ENCODE peak calls at places on chromosomes 7 and 10, in seven cellular contexts. Y is colonic mucosa, F is brain microvascular endothelial cell, G is PC-9, T is uterus, B is thyroid gland, Z is RWPE1. P is an unnamed sample.

GRCh38 chr7:158353606-158354570 is 233.7 kb downstream of the PTPRN2 start:
- DNase-seq in Y (peak), F (peak), G (peak), T (no peak), B (no peak), Z (peak), P (no peak)

GRCh38 chr10:79184141-79184625 is 115.4 kb downstream of the ZMIZ1 start:
- DNase-seq in Y (peak), F (peak), G (peak), T (no peak), B (peak), Z (peak), P (peak)

GRCh38 chr7:20393021-20394015 is 62.6 kb downstream of the ITGB8 start:
- DNase-seq in Y (no peak), F (no peak), G (no peak), T (no peak), B (no peak), Z (no peak), P (no peak)

GRCh38 chr10:62894156-62894555 is 78.0 kb upstream of the EGR2 start:
- DNase-seq in Y (no peak), F (no peak), G (no peak), T (no peak), B (peak), Z (no peak), P (no peak)

GRCh38 chr10:115953983-115954382 is 319.0 kb downstream of the GFRA1 start:
- DNase-seq in Y (no peak), F (no peak), G (no peak), T (no peak), B (no peak), Z (no peak), P (no peak)

GRCh38 chr10:1602037-1602471 is 135.3 kb downstream of the ADARB2 start:
- DNase-seq in Y (no peak), F (no peak), G (no peak), T (no peak), B (no peak), Z (no peak), P (no peak)

GRCh38 chr7:74174606-74175082 is 488 bp downstream of the EIF4H start:
- DNase-seq in Y (peak), F (peak), G (no peak), T (peak), B (peak), Z (peak), P (peak)

GRCh38 chr7:36289833-36290661 is 99.6 kb upstream of the ANLN start:
- DNase-seq in Y (peak), F (no peak), G (peak), T (no peak), B (no peak), Z (no peak), P (no peak)

GRCh38 chr7:127905491-127906330 is 125.5 kb downstream of the LRRC4 start:
- DNase-seq in Y (no peak), F (peak), G (no peak), T (no peak), B (no peak), Z (peak), P (peak)

GRCh38 chr7:17991866-17992648 is 35.6 kb downstream of the PRPS1L1 start:
- DNase-seq in Y (peak), F (no peak), G (no peak), T (no peak), B (no peak), Z (no peak), P (no peak)

GRCh38 chr7:27641576-27642230 is 21.0 kb downstream of the HIBADH start:
- DNase-seq in Y (no peak), F (peak), G (no peak), T (no peak), B (no peak), Z (peak), P (no peak)

GRCh38 chr7:36514289-36515243 is 124.9 kb downstream of the ANLN start:
- DNase-seq in Y (no peak), F (no peak), G (no peak), T (no peak), B (no peak), Z (no peak), P (no peak)

GRCh38 chr7:15780271-15780670 is 93.8 kb upstream of the MEOX2 start:
- DNase-seq in Y (no peak), F (peak), G (peak), T (no peak), B (no peak), Z (no peak), P (peak)

GRCh38 chr7:23293500-23294073 is 5.6 kb upstream of the MALSU1 start:
- DNase-seq in Y (no peak), F (no peak), G (no peak), T (no peak), B (no peak), Z (no peak), P (no peak)

GRCh38 chr10:11687357-11687771 is 54.8 kb upstream of the ECHDC3 start:
- DNase-seq in Y (no peak), F (no peak), G (peak), T (no peak), B (no peak), Z (peak), P (peak)

GRCh38 chr10:112203328-112204076 is 19.9 kb upstream of the GPAM start:
- DNase-seq in Y (no peak), F (no peak), G (no peak), T (no peak), B (no peak), Z (no peak), P (no peak)

GRCh38 chr7:50267525-50268041 is 36.9 kb upstream of the IKZF1 start:
- DNase-seq in Y (no peak), F (no peak), G (no peak), T (no peak), B (no peak), Z (no peak), P (no peak)

GRCh38 chr10:75276029-75276872 is 40.5 kb upstream of the COMTD1 start:
- DNase-seq in Y (peak), F (no peak), G (peak), T (no peak), B (peak), Z (no peak), P (no peak)

GRCh38 chr10:43980313-43980712 is 331.6 kb upstream of the ZNF32 start:
- DNase-seq in Y (no peak), F (no peak), G (no peak), T (no peak), B (no peak), Z (no peak), P (no peak)

GRCh38 chr7:52639981-52640380 is 395.5 kb upstream of the POM121L12 start:
- DNase-seq in Y (no peak), F (no peak), G (no peak), T (no peak), B (no peak), Z (no peak), P (no peak)

GRCh38 chr7:129187681-129188371 is 607 bp upstream of the SMO start:
- DNase-seq in Y (no peak), F (no peak), G (no peak), T (no peak), B (no peak), Z (no peak), P (no peak)

GRCh38 chr7:54705436-54705835 is 53.6 kb downstream of the SEC61G start:
- DNase-seq in Y (no peak), F (peak), G (peak), T (no peak), B (no peak), Z (peak), P (peak)

GRCh38 chr7:106552645-106553445 is 108.1 kb downstream of the CCDC71L start:
- DNase-seq in Y (no peak), F (no peak), G (no peak), T (no peak), B (no peak), Z (no peak), P (no peak)

GRCh38 chr10:78751716-78752115 is 317.1 kb upstream of the ZMIZ1 start:
- DNase-seq in Y (no peak), F (no peak), G (no peak), T (no peak), B (no peak), Z (no peak), P (no peak)

GRCh38 chr10:119131512-119132240 is 27.8 kb downstream of the DENND10 start:
- DNase-seq in Y (peak), F (no peak), G (no peak), T (no peak), B (no peak), Z (no peak), P (no peak)

GRCh38 chr7:38628630-38629385 is 2.4 kb downstream of the AMPH start:
- DNase-seq in Y (no peak), F (no peak), G (no peak), T (no peak), B (no peak), Z (no peak), P (peak)

GRCh38 chr10:119665901-119666708 is 14.9 kb downstream of the BAG3 start:
- DNase-seq in Y (no peak), F (no peak), G (peak), T (no peak), B (no peak), Z (no peak), P (no peak)

GRCh38 chr10:61066661-61067353 is 122.8 kb upstream of the RHOBTB1 start:
- DNase-seq in Y (no peak), F (no peak), G (no peak), T (no peak), B (no peak), Z (no peak), P (no peak)

GRCh38 chr10:19826712-19827111 is 10.5 kb downstream of the PLXDC2 start:
- DNase-seq in Y (no peak), F (no peak), G (no peak), T (no peak), B (no peak), Z (no peak), P (no peak)

GRCh38 chr10:24239289-24239688 is 30.4 kb downstream of the KIAA1217 start:
- DNase-seq in Y (no peak), F (no peak), G (no peak), T (no peak), B (no peak), Z (no peak), P (no peak)
- H3K27ac ChIP-seq in Y (peak), F (no peak), G (peak), T (no peak), B (peak), Z (no peak), P (peak)

GRCh38 chr7:151060416-151061234 is 1.2 kb downstream of the SLC4A2 start:
- DNase-seq in Y (peak), F (no peak), G (peak), T (peak), B (peak), Z (peak), P (peak)
- TF ChIP-seq CTCF in Y (no peak), F (peak), G (no peak), T (no peak), B (no peak), Z (no peak), P (peak)

DNA sequence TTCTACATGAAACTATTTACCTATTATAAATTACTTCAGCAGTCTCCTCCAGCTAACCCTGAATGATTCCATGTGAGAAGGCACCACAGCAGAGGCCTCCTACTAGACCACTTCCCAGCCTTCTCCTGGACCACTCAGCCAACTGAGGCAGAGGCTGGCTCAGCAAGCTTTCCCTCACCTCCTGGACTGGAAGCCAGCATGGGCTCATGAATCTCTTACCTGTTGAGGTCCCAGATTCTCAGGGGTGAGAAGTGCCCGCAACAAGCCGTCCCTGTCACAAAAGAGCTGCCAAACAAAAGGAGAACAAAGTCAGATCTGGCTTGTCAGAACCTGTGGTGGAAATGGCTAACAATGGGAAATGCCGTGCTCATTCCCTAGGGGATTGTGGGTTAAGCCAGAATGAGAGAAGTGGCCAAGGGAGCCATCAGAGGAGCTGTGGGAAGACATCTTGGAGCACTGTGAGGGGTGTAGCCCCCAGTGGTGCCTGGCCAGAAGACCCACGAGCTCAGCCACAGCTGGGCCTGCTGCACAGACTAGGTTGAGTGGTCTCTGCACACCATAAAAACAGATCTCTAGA is 36.5 kb downstream of the DPCD start:
- DNase-seq in Y (no peak), F (no peak), G (no peak), T (no peak), B (no peak), Z (no peak), P (no peak)
- H3K27ac ChIP-seq in Y (no peak), F (no peak), G (no peak), T (no peak), B (no peak), Z (peak), P (no peak)

GRCh38 chr7:154698726-154699291 is 304.1 kb downstream of the PAXIP1 start:
- DNase-seq in Y (no peak), F (no peak), G (no peak), T (no peak), B (no peak), Z (no peak), P (no peak)
- TF ChIP-seq CTCF in Y (peak), F (peak), G (peak), T (no peak), B (peak), Z (no peak), P (no peak)

GRCh38 chr7:44119829-44120380 is 3.4 kb downstream of the POLD2 start:
- DNase-seq in Y (no peak), F (no peak), G (no peak), T (no peak), B (no peak), Z (no peak), P (no peak)
- H3K27ac ChIP-seq in Y (no peak), F (no peak), G (no peak), T (no peak), B (no peak), Z (peak), P (no peak)

DNA sequence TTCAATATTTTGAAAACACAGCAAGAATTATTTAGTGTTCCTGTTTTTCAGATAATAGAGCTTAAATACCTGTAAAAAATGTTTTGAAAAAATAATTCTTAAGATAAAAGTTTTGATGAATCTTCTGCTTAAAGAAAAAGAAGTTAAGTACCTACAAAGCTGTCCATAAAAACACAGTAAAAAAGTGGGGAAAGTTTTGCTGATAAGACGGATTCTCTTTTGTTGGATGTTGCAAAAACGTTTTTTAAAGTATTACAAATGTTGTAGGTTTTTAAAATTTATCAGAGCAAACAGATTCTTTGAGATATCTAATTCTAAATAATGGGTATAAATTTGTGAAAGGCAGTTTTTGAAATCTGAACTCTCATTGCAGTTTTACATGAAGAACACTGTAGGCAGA is 12.2 kb downstream of the DMTF1 start:
- DNase-seq in Y (no peak), F (no peak), G (no peak), T (no peak), B (no peak), Z (no peak), P (no peak)
- TF ChIP-seq CTCF in Y (no peak), F (no peak), G (no peak), T (no peak), B (no peak), Z (no peak), P (no peak)

GRCh38 chr10:59654007-59654406 is 55.6 kb downstream of the SLC16A9 start:
- DNase-seq in Y (no peak), F (no peak), G (no peak), T (no peak), B (no peak), Z (no peak), P (no peak)
- H3K27ac ChIP-seq in Y (no peak), F (no peak), G (no peak), T (no peak), B (peak), Z (no peak), P (no peak)

GRCh38 chr10:94193466-94193924 is 169.2 kb downstream of the NOC3L start:
- DNase-seq in Y (no peak), F (peak), G (no peak), T (no peak), B (no peak), Z (no peak), P (no peak)

GRCh38 chr10:94192974-94193373 is 169.8 kb downstream of the NOC3L start:
- DNase-seq in Y (no peak), F (peak), G (no peak), T (no peak), B (no peak), Z (no peak), P (no peak)

GRCh38 chr10:94192333-94192732 is 170.4 kb downstream of the NOC3L start:
- DNase-seq in Y (no peak), F (no peak), G (no peak), T (no peak), B (no peak), Z (no peak), P (no peak)

GRCh38 chr10:94197241-94197640 is 165.5 kb downstream of the NOC3L start:
- DNase-seq in Y (no peak), F (no peak), G (no peak), T (no peak), B (no peak), Z (no peak), P (no peak)

GRCh38 chr10:94194256-94194655 is 168.5 kb downstream of the NOC3L start:
- DNase-seq in Y (no peak), F (peak), G (no peak), T (no peak), B (no peak), Z (peak), P (peak)
- TF ChIP-seq CTCF in Y (no peak), F (peak), G (no peak), T (no peak), B (no peak), Z (no peak), P (peak)

DNA sequence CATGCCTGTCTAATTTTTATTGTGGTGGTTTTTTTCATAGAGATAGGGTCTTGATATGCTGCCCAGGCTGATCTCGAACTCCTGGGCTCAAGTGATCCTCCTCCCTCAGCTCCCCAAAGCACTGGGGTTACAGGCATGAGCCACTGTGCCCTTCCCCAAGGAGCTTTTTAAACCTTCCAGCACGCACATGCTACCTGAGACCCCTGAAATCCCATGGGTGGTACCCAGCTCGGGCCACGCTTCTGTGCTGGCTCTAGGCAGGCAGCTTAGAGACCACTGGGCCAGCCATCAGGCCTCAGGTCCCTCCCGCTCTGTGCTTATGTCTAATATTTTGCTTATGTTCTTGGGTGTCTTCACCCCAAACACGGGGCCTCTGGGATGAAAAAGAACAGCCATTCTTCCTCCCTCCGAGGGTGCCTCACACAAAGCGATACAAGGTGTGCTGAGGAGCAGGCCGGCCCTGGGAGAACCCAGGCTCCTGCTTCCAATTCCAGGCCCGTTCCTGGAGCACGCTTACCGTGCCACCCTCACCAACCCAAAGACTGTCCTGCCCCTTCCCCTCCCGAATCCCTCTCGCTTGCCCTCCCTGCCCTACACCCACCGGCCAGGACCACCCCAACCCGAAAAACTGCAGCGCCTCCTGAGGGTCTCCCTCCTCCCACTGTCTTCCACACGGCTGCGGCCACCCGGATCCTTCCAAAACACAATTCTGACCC is 10.9 kb downstream of the SPOCK2 start:
- DNase-seq in Y (no peak), F (no peak), G (no peak), T (no peak), B (no peak), Z (no peak), P (no peak)
- H3K27ac ChIP-seq in Y (no peak), F (no peak), G (no peak), T (no peak), B (no peak), Z (no peak), P (no peak)